ENCODE peak calls at places on chromosomes 3 and 15, in seven cellular contexts. One of them, this sample, is unnamed.

GRCh38 chr15:64009798-64010241 is 36.5 kb downstream of the DAPK2 start:
- DNase-seq in tibial artery: no peak
- DNase-seq in activated effector memory CD4-positive, alpha-beta T cell treated with Interleukin-2 at 50 U/mL for 16 hours: peak
- DNase-seq in gastrocnemius medialis: peak
- DNase-seq in A673: no peak
- DNase-seq in thoracic aorta: no peak
- DNase-seq in anterior cingulate cortex: no peak
- DNase-seq in this sample: no peak

GRCh38 chr3:71005797-71006321 is 577.7 kb downstream of the FOXP1 start:
- DNase-seq in gastrocnemius medialis: no peak
- DNase-seq in tibial artery: no peak
- DNase-seq in A673: no peak
- DNase-seq in thoracic aorta: no peak
- DNase-seq in anterior cingulate cortex: no peak
- DNase-seq in activated effector memory CD4-positive, alpha-beta T cell treated with Interleukin-2 at 50 U/mL for 16 hours: no peak
- DNase-seq in this sample: no peak

GRCh38 chr3:15329058-15330005 is 3.1 kb downstream of the SH3BP5 start:
- DNase-seq in activated effector memory CD4-positive, alpha-beta T cell treated with Interleukin-2 at 50 U/mL for 16 hours: no peak
- DNase-seq in tibial artery: no peak
- DNase-seq in A673: peak
- DNase-seq in anterior cingulate cortex: no peak
- DNase-seq in thoracic aorta: no peak
- DNase-seq in gastrocnemius medialis: peak
- DNase-seq in this sample: no peak

GRCh38 chr3:13018561-13019242 is 54.5 kb downstream of the IQSEC1 start:
- DNase-seq in gastrocnemius medialis: no peak
- DNase-seq in thoracic aorta: no peak
- DNase-seq in activated effector memory CD4-positive, alpha-beta T cell treated with Interleukin-2 at 50 U/mL for 16 hours: no peak
- DNase-seq in anterior cingulate cortex: no peak
- DNase-seq in tibial artery: no peak
- DNase-seq in A673: no peak
- DNase-seq in this sample: no peak

GRCh38 chr15:42363487-42363886 is 4.2 kb downstream of the CAPN3 start:
- DNase-seq in A673: no peak
- DNase-seq in thoracic aorta: no peak
- DNase-seq in gastrocnemius medialis: no peak
- DNase-seq in tibial artery: no peak
- DNase-seq in activated effector memory CD4-positive, alpha-beta T cell treated with Interleukin-2 at 50 U/mL for 16 hours: no peak
- DNase-seq in anterior cingulate cortex: no peak
- DNase-seq in this sample: no peak

GRCh38 chr15:79132361-79132760 is 41.8 kb upstream of the RASGRF1 start:
- DNase-seq in thoracic aorta: no peak
- DNase-seq in gastrocnemius medialis: no peak
- DNase-seq in tibial artery: no peak
- DNase-seq in anterior cingulate cortex: no peak
- DNase-seq in A673: no peak
- DNase-seq in activated effector memory CD4-positive, alpha-beta T cell treated with Interleukin-2 at 50 U/mL for 16 hours: no peak
- DNase-seq in this sample: no peak

GRCh38 chr3:132721479-132722164 is 587 bp downstream of the NPHP3 start:
- DNase-seq in A673: peak
- DNase-seq in thoracic aorta: peak
- DNase-seq in activated effector memory CD4-positive, alpha-beta T cell treated with Interleukin-2 at 50 U/mL for 16 hours: no peak
- DNase-seq in gastrocnemius medialis: peak
- DNase-seq in anterior cingulate cortex: no peak
- DNase-seq in tibial artery: peak
- DNase-seq in this sample: no peak

GRCh38 chr15:41930221-41930866 is 36.5 kb upstream of the SPTBN5 start:
- DNase-seq in tibial artery: peak
- DNase-seq in thoracic aorta: no peak
- DNase-seq in gastrocnemius medialis: peak
- DNase-seq in activated effector memory CD4-positive, alpha-beta T cell treated with Interleukin-2 at 50 U/mL for 16 hours: no peak
- DNase-seq in anterior cingulate cortex: no peak
- DNase-seq in A673: peak
- DNase-seq in this sample: no peak

GRCh38 chr3:130354430-130354829 is 9.0 kb downstream of the COL6A5 start:
- DNase-seq in activated effector memory CD4-positive, alpha-beta T cell treated with Interleukin-2 at 50 U/mL for 16 hours: no peak
- DNase-seq in thoracic aorta: no peak
- DNase-seq in anterior cingulate cortex: no peak
- DNase-seq in tibial artery: no peak
- DNase-seq in gastrocnemius medialis: no peak
- DNase-seq in A673: peak
- DNase-seq in this sample: no peak

GRCh38 chr3:126527006-126527405 is 3.1 kb downstream of the CHST13 start:
- DNase-seq in gastrocnemius medialis: no peak
- DNase-seq in thoracic aorta: no peak
- DNase-seq in tibial artery: no peak
- DNase-seq in A673: no peak
- DNase-seq in anterior cingulate cortex: no peak
- DNase-seq in activated effector memory CD4-positive, alpha-beta T cell treated with Interleukin-2 at 50 U/mL for 16 hours: no peak
- DNase-seq in this sample: no peak

GRCh38 chr15:77986891-77987764 is 90.4 kb downstream of the TBC1D2B start:
- DNase-seq in A673: no peak
- DNase-seq in gastrocnemius medialis: peak
- DNase-seq in thoracic aorta: no peak
- DNase-seq in tibial artery: no peak
- DNase-seq in anterior cingulate cortex: no peak
- DNase-seq in activated effector memory CD4-positive, alpha-beta T cell treated with Interleukin-2 at 50 U/mL for 16 hours: no peak
- DNase-seq in this sample: no peak

GRCh38 chr3:37462452-37462851 is 288.1 kb upstream of the LRRFIP2 start:
- DNase-seq in activated effector memory CD4-positive, alpha-beta T cell treated with Interleukin-2 at 50 U/mL for 16 hours: no peak
- DNase-seq in A673: no peak
- DNase-seq in thoracic aorta: no peak
- DNase-seq in tibial artery: no peak
- DNase-seq in anterior cingulate cortex: no peak
- DNase-seq in gastrocnemius medialis: no peak
- DNase-seq in this sample: no peak

GRCh38 chr3:188241072-188241471 is 87.1 kb downstream of the LPP start:
- DNase-seq in tibial artery: peak
- DNase-seq in activated effector memory CD4-positive, alpha-beta T cell treated with Interleukin-2 at 50 U/mL for 16 hours: no peak
- DNase-seq in anterior cingulate cortex: no peak
- DNase-seq in gastrocnemius medialis: peak
- DNase-seq in A673: no peak
- DNase-seq in thoracic aorta: no peak
- DNase-seq in this sample: no peak

This sample was measured in T-cell.